ENCODE peak calls at places on chromosome 9, in five cellular contexts. X is kidney epithelial cell, P is HFFc6, N is MCF 10A, L is lung. K is an unnamed sample.

GRCh38 chr9:100324594-100325200 is 28.0 kb downstream of the TEX10 start:
- DNase-seq in X (peak; percentile 28), P (peak; percentile 39), N (peak; percentile 13), L (no peak), K (no peak)

GRCh38 chr9:5838884-5839571 is 6.1 kb upstream of the ERMP1 start:
- DNase-seq in N (peak; percentile 92), P (peak; percentile 39), X (peak; percentile 64), L (peak; percentile 52), K (no peak)

GRCh38 chr9:125430161-125430485 is 168.5 kb downstream of the GAPVD1 start:
- DNase-seq in L (no peak), X (no peak), P (no peak), N (no peak), K (no peak)

GRCh38 chr9:134168731-134169130 is 4.4 kb upstream of the RNU6ATAC start:
- DNase-seq in N (no peak), X (no peak), P (no peak), L (no peak), K (no peak)

GRCh38 chr9:123468541-123468940 is 112.5 kb downstream of the CRB2 start:
- DNase-seq in P (no peak), L (no peak), X (no peak), N (no peak), K (no peak)

GRCh38 chr9:97861148-97861475 is 8.1 kb downstream of the FOXE1 start:
- DNase-seq in L (no peak), X (no peak), P (no peak), N (no peak), K (no peak)

GRCh38 chr9:129889461-129889935 is 54.2 kb downstream of the USP20 start:
- DNase-seq in L (no peak), X (no peak), N (no peak), P (no peak), K (no peak)

GRCh38 chr9:1018121-1018520 is 32.0 kb upstream of the DMRT2 start:
- DNase-seq in P (peak; percentile 15), X (no peak), L (no peak), N (peak; percentile 34), K (peak; percentile 51)

GRCh38 chr9:118318770-118319443 is 614.7 kb downstream of the TLR4 start:
- DNase-seq in P (no peak), N (peak; percentile 97), X (peak; percentile 38), L (no peak), K (no peak)

GRCh38 chr9:86795047-86795437 is 152.3 kb downstream of the GAS1 start:
- DNase-seq in P (no peak), X (no peak), N (no peak), L (peak; percentile 86), K (peak; percentile 40)

GRCh38 chr9:96344458-96345180 is 38.9 kb downstream of the SLC35D2 start:
- DNase-seq in N (peak; percentile 80), P (peak; percentile 85), L (peak; percentile 38), X (peak; percentile 90), K (no peak)

GRCh38 chr9:13845460-13845859 is 468.5 kb downstream of the NFIB start:
- DNase-seq in L (no peak), X (no peak), P (peak; percentile 9), N (peak; percentile 36), K (no peak)

GRCh38 chr9:123150708-123151503 is 117.4 kb downstream of the GPR21 start:
- DNase-seq in L (no peak), P (no peak), X (no peak), N (no peak), K (no peak)

GRCh38 chr9:135340143-135340655 is 139.4 kb upstream of the PPP1R26 start:
- DNase-seq in N (no peak), L (no peak), P (no peak), X (no peak), K (no peak)

GRCh38 chr9:109935406-109936087 is 155.5 kb downstream of the PALM2AKAP2 start:
- DNase-seq in L (no peak), P (no peak), N (no peak), X (no peak), K (no peak)

GRCh38 chr9:125747053-125747764 is at the start of gene PBX3:
- DNase-seq in N (peak; percentile 55), P (peak; percentile 9), X (no peak), L (peak; percentile 47), K (peak; percentile 69)

GRCh38 chr9:128911529-128912035 is 9.2 kb upstream of the PHYHD1 start:
- DNase-seq in N (peak; percentile 45), X (peak; percentile 58), L (peak; percentile 62), P (peak; percentile 59), K (peak; percentile 23)

GRCh38 chr9:82202808-82203207 is 214.2 kb downstream of the SPATA31D1 start:
- DNase-seq in P (peak; percentile 45), L (no peak), X (peak; percentile 34), N (peak; percentile 80), K (no peak)

GRCh38 chr9:127809562-127810377 is 7.1 kb downstream of the FPGS start:
- DNase-seq in X (no peak), L (no peak), P (no peak), N (no peak), K (peak; percentile 77)

GRCh38 chr9:22169732-22170131 is 160.6 kb upstream of the CDKN2B start:
- DNase-seq in N (no peak), P (no peak), L (no peak), X (no peak), K (no peak)

GRCh38 chr9:34380034-34380510 is 3.4 kb upstream of the MYORG start:
- DNase-seq in L (no peak), P (no peak), N (no peak), X (no peak), K (peak; percentile 36)

GRCh38 chr9:134698587-134699342 is 57.2 kb downstream of the COL5A1 start:
- DNase-seq in X (no peak), P (peak; percentile 32), N (peak; percentile 57), L (peak; percentile 64), K (peak; percentile 89)

GRCh38 chr9:121765021-121765950 is 113.9 kb downstream of the DAB2IP start:
- DNase-seq in X (peak; percentile 10), L (no peak), P (peak; percentile 38), N (peak; percentile 25), K (no peak)

GRCh38 chr9:127168756-127169506 is 46.5 kb upstream of the ANGPTL2 start:
- DNase-seq in L (no peak), P (no peak), N (no peak), X (no peak), K (no peak)

GRCh38 chr9:114989600-114990410 is 59.4 kb upstream of the TNFSF8 start:
- DNase-seq in L (no peak), P (no peak), N (no peak), X (no peak), K (no peak)

GRCh38 chr9:91089405-91090131 is 272.1 kb downstream of the AUH start:
- DNase-seq in X (no peak), L (no peak), P (peak; percentile 49), N (peak; percentile 67), K (no peak)

GRCh38 chr9:97468658-97469448 is 32.6 kb upstream of the TMOD1 start:
- DNase-seq in X (no peak), N (peak; percentile 70), P (peak; percentile 60), L (peak; percentile 76), K (peak; percentile 71)

GRCh38 chr9:1262367-1262766 is 212.2 kb downstream of the DMRT2 start:
- DNase-seq in X (no peak), L (no peak), N (no peak), P (no peak), K (no peak)

GRCh38 chr9:108417726-108418125 is 438.1 kb downstream of the ACTL7B start:
- DNase-seq in P (no peak), N (no peak), L (no peak), X (no peak), K (no peak)

GRCh38 chr9:108419379-108419778 is 436.4 kb downstream of the ACTL7B start:
- DNase-seq in P (no peak), L (no peak), N (no peak), X (no peak), K (no peak)

GRCh38 chr9:108423493-108423892 is 432.3 kb downstream of the ACTL7B start:
- DNase-seq in P (no peak), X (no peak), N (no peak), L (no peak), K (no peak)
- TF ChIP-seq CTCF in P (no peak), X (no peak), N (no peak), L (no peak), K (no peak)

GRCh38 chr9:72200452-72200851 is 51.2 kb downstream of the GDA start:
- DNase-seq in P (no peak), L (no peak), N (no peak), X (no peak), K (no peak)

GRCh38 chr9:72205513-72205912 is 56.3 kb downstream of the GDA start:
- DNase-seq in P (no peak), L (no peak), N (peak; percentile 16), X (no peak), K (no peak)

GRCh38 chr9:72204062-72204461 is 54.8 kb downstream of the GDA start:
- DNase-seq in X (no peak), N (no peak), L (no peak), P (no peak), K (no peak)

GRCh38 chr9:72207278-72207677 is 58.0 kb downstream of the GDA start:
- DNase-seq in X (no peak), L (no peak), N (no peak), P (no peak), K (no peak)

DNA sequence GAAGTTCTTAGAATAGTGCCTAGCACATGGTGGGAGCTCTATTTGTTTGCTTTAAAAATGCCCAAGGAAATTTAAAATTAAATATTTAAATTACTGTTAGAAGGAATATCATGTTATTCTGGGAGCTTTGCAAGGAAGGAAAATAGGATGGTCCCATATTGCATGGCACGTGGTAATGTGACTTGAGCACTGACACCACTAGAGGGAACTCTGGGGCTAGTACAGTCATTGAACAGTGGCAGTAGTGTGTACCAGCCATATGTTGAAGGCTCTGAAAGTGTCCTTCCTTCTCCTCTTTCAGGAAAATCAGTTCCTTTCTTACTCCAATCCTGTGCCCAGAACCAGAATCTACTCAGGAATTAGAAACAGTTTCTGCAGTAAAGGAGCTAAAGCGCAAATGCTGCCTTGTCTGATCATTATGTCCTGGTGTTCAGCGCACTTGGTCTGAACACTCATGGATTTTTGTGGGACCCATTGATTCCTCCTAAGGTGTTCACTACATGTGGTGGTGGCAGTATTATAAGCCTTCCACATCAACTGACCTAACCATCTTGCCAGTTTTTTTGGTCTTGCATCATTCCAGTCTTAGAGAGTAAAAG is 54.1 kb downstream of the GDA start:
- DNase-seq in P (peak; percentile 38), X (no peak), L (no peak), N (peak; percentile 73), K (peak; percentile 15)
- TF ChIP-seq CTCF in P (peak; percentile 76), X (peak; percentile 68), L (no peak), N (peak; percentile 58), K (peak; percentile 58)

DNA sequence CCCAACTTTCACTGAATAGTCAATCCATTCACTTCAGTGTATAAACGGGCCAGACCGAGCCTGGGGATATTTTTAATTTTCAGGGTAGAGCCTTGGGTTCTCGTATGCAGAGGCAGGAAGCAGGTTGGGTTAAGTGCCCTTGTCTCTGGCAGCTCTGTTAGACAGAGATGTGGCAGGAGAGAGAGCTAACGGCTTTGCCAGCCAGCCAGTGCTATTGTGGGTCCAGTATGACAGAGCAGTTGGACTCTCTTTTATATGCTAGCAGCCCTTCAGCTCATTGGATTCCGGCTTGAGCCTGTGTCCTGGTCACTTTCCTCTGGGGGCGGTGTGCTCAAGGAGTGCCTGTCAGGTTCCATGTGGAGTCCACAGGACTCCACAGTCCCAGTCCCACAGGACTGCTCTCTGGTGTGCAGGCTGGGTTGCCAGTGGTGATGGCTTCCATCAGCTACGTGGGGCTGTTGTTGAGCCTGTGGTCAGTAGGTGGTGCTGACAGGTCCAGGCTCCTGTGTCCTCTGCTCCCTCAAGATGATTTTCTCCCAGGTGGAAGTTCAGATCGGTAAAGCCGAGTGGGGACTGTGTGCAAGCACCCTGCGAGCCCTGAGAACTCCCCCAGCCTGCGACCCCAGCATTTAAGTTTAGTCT is 14.3 kb downstream of the CLTA start:
- DNase-seq in L (no peak), N (no peak), X (no peak), P (no peak), K (no peak)
- TF ChIP-seq CTCF in L (no peak), N (no peak), X (peak; percentile 42), P (peak; percentile 52), K (no peak)

GRCh38 chr9:17219261-17219660 is 84.4 kb downstream of the CNTLN start:
- DNase-seq in L (no peak), P (no peak), N (peak; percentile 18), X (no peak), K (no peak)
- TF ChIP-seq CTCF in L (no peak), P (peak; percentile 77), N (peak; percentile 20), X (no peak), K (no peak)

K was measured in nephron progenitor cell.